ENCODE peak calls at places on chromosomes 16 and 17, in eight cellular contexts. G, S, A, O, B, Q, D and V are unnamed samples.

GRCh38 chr17:77451271-77451893 is 310.6 kb downstream of the SEC14L1 start:
- DNase-seq in S (peak; percentile 83), D (peak; percentile 63), O (peak; percentile 81), B (no peak), G (peak; percentile 87), A (peak; percentile 96), Q (no peak), V (peak; percentile 89)

GRCh38 chr17:12348476-12348875 is 317.2 kb upstream of the MYOCD start:
- DNase-seq in S (no peak), G (no peak), D (no peak), B (no peak), Q (no peak), A (no peak), O (no peak), V (no peak)

GRCh38 chr16:14003119-14003570 is 68.0 kb upstream of the MRTFB start:
- DNase-seq in A (no peak), G (peak; percentile 63), B (no peak), D (peak; percentile 21), O (no peak), Q (no peak), S (peak; percentile 29), V (peak; percentile 71)

GRCh38 chr17:71032746-71033273 is 863.5 kb downstream of the KCNJ2 start:
- DNase-seq in O (no peak), G (no peak), S (no peak), D (no peak), Q (no peak), B (no peak), A (no peak), V (no peak)

GRCh38 chr17:50277357-50277754 is 3.1 kb downstream of the TMEM92 start:
- DNase-seq in D (no peak), B (no peak), S (no peak), A (no peak), O (no peak), Q (no peak), G (no peak), V (no peak)

GRCh38 chr17:50209472-50210248 is 8.2 kb upstream of the COL1A1 start:
- DNase-seq in O (peak; percentile 57), A (no peak), D (peak; percentile 83), Q (no peak), B (peak; percentile 97), S (peak; percentile 84), G (peak; percentile 98), V (peak; percentile 99)

GRCh38 chr16:66044089-66044488 is 322.4 kb upstream of the CDH5 start:
- DNase-seq in A (no peak), G (no peak), S (no peak), O (no peak), D (no peak), Q (no peak), B (no peak), V (no peak)

GRCh38 chr16:22117666-22118065 is 25.3 kb downstream of the VWA3A start:
- DNase-seq in G (no peak), A (no peak), O (no peak), S (no peak), Q (no peak), D (no peak), B (no peak), V (no peak)

GRCh38 chr17:27630607-27631408 is at the start of gene LGALS9:
- DNase-seq in O (peak; percentile 75), D (no peak), S (peak; percentile 83), B (no peak), G (no peak), A (no peak), Q (no peak), V (no peak)

GRCh38 chr16:11147033-11147848 is 108.8 kb downstream of the SOCS1 start:
- DNase-seq in D (no peak), O (no peak), A (no peak), Q (no peak), B (no peak), G (no peak), S (no peak), V (no peak)

GRCh38 chr17:9959377-9959981 is 54.4 kb upstream of the RCVRN start:
- DNase-seq in O (no peak), D (no peak), A (peak; percentile 15), Q (peak; percentile 91), G (peak; percentile 71), B (no peak), S (peak; percentile 16), V (no peak)

GRCh38 chr16:31253642-31254045 is 6.1 kb upstream of the ITGAM start:
- DNase-seq in B (no peak), D (no peak), S (peak; percentile 13), Q (peak; percentile 76), G (no peak), A (peak; percentile 23), O (peak; percentile 27), V (no peak)

GRCh38 chr17:28258347-28258887 is 60.6 kb upstream of the TMEM97 start:
- DNase-seq in G (no peak), D (no peak), Q (no peak), B (no peak), O (peak; percentile 78), S (peak; percentile 15), A (peak; percentile 78), V (no peak)

GRCh38 chr17:12522336-12522735 is 143.4 kb upstream of the MYOCD start:
- DNase-seq in A (no peak), O (no peak), D (no peak), S (no peak), G (no peak), B (no peak), Q (no peak), V (no peak)

GRCh38 chr16:67481561-67482259 is 753 bp upstream of the ATP6V0D1 start:
- DNase-seq in B (no peak), A (peak; percentile 65), Q (no peak), S (peak; percentile 70), D (no peak), O (peak; percentile 56), G (peak; percentile 77), V (peak; percentile 86)

GRCh38 chr16:77273-77806 is 685 bp upstream of the MPG start:
- DNase-seq in G (peak; percentile 74), O (peak; percentile 39), S (peak; percentile 54), B (no peak), A (peak; percentile 29), Q (peak; percentile 59), D (no peak), V (peak; percentile 84)

GRCh38 chr16:78444-79145 is 570 bp downstream of the MPG start:
- DNase-seq in Q (peak; percentile 43), G (peak; percentile 68), D (no peak), O (no peak), B (no peak), S (no peak), A (no peak), V (peak; percentile 77)

GRCh38 chr16:77807-78443 is at the start of gene MPG:
- DNase-seq in G (peak; percentile 94), B (peak; percentile 95), Q (peak; percentile 98), D (peak; percentile 80), O (peak; percentile 87), A (peak; percentile 60), S (peak; percentile 90), V (peak; percentile 95)

GRCh38 chr16:75580-76501 is 2.2 kb upstream of the MPG start:
- DNase-seq in D (peak; percentile 82), O (peak; percentile 60), B (no peak), G (peak; percentile 91), S (peak; percentile 71), A (peak; percentile 82), Q (no peak), V (peak; percentile 95)

DNA sequence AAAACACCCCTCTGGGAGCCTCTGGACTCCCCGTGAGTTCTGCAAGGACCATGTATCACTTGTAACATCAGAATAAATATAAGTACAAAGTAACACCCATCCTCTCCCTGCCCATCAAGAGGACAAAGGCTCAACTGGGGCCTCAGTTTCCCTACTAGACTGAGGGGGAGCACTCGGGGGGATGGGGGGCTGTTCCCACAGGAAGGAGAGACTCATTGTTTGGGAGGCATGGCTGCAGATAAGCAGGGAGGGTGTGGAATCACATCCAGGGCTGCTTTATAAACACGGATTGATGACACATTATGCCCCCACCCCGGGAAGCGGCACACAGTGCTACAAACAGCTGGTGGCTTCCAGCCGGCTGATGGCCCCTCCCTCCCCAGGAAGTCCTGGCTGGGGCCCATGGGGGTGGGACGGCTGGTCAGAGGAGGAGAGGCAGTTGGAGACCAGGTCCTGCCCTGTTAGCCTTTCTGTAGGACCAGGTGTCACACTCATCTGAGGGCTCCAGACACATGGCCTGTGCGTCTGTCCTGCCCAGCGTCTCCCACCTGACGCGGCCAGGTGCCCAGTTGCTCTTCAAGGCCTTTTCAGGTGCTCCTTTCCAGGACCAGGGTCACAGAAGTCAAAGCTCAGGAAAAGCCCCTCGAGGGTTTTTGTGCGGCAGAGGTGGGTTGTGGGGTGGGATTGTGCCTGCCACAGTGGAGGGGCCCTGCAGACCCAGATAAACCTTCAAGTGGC is 1.3 kb upstream of the MPG start:
- DNase-seq in O (peak; percentile 66), D (peak; percentile 73), B (no peak), Q (peak; percentile 48), S (peak; percentile 71), G (peak; percentile 86), A (peak; percentile 66), V (peak; percentile 93)
- H3K27ac ChIP-seq in O (peak overlapping the region; percentile 96), D (peak overlapping the region; percentile 94), B (peak overlapping the region; percentile 93), Q (peak overlapping the region; percentile 98), S (peak overlapping the region; percentile 91), G (peak overlapping the region; percentile 97), A (peak overlapping the region; percentile 62), V (peak overlapping the region; percentile 95)

GRCh38 chr17:72976971-72977767 is 115.3 kb downstream of the SLC39A11 start:
- DNase-seq in S (peak; percentile 23), B (no peak), G (peak; percentile 62), Q (peak; percentile 65), A (no peak), D (peak; percentile 29), O (peak; percentile 67), V (peak; percentile 75)
- TF ChIP-seq EP300 in S (no peak), B (no peak), G (no peak), Q (no peak), A (no peak), D (no peak), O (no peak), V (no peak)

GRCh38 chr17:80908206-80908605 is 83.4 kb upstream of the CHMP6 start:
- DNase-seq in O (no peak), D (no peak), S (no peak), Q (no peak), A (no peak), B (no peak), G (no peak), V (no peak)

GRCh38 chr17:80905586-80906230 is 85.9 kb upstream of the CHMP6 start:
- DNase-seq in Q (no peak), S (no peak), D (no peak), A (no peak), B (no peak), G (no peak), O (no peak), V (no peak)

GRCh38 chr17:80908776-80909175 is 82.9 kb upstream of the CHMP6 start:
- DNase-seq in B (no peak), S (no peak), D (no peak), A (no peak), O (no peak), Q (no peak), G (no peak), V (peak; percentile 52)

GRCh38 chr17:80906364-80907259 is 85.0 kb upstream of the CHMP6 start:
- DNase-seq in B (no peak), D (no peak), O (no peak), A (no peak), G (no peak), S (no peak), Q (no peak), V (no peak)

GRCh38 chr17:80907281-80907680 is 84.4 kb upstream of the CHMP6 start:
- DNase-seq in G (no peak), O (no peak), D (no peak), Q (no peak), S (no peak), B (no peak), A (no peak), V (no peak)
- H3K27ac ChIP-seq in G (no peak overlapping the region), O (no peak overlapping the region), D (no peak overlapping the region), Q (no peak overlapping the region), S (no peak overlapping the region), B (no peak overlapping the region), A (no peak overlapping the region), V (no peak overlapping the region)

GRCh38 chr16:3950343-3951193 is 70.1 kb upstream of the CREBBP start:
- DNase-seq in O (peak; percentile 54), B (no peak), Q (no peak), A (no peak), S (peak; percentile 60), D (peak; percentile 87), G (peak; percentile 82), V (peak; percentile 95)
- TF ChIP-seq EP300 in O (no peak), B (no peak), Q (no peak), A (no peak), S (no peak), D (no peak), G (peak; percentile 20), V (no peak)